ENCODE peak calls at places on chromosome 1, in six cellular contexts. M is AG09319, Y is T-helper 9 cell, G is HTR-8/SVneo, Q is pancreas, I is ELR. B is an unnamed sample.

GRCh38 chr1:59265622-59266021 is 31.3 kb upstream of the FGGY start:
- DNase-seq in Y (no peak), I (no peak), G (no peak), Q (no peak), M (no peak), B (no peak)

GRCh38 chr1:203644661-203645510 is 18.3 kb downstream of the ATP2B4 start:
- DNase-seq in I (peak), Y (no peak), M (no peak), G (no peak), Q (no peak), B (no peak)

GRCh38 chr1:198494139-198494538 is 46.3 kb downstream of the ATP6V1G3 start:
- DNase-seq in Y (no peak), M (no peak), G (no peak), I (no peak), Q (no peak), B (no peak)

GRCh38 chr1:110262296-110262695 is 52.2 kb downstream of the KCNC4 start:
- DNase-seq in Y (no peak), I (no peak), G (no peak), Q (no peak), M (no peak), B (no peak)

GRCh38 chr1:174966000-174966572 is 33.7 kb upstream of the CACYBP start:
- DNase-seq in I (no peak), G (no peak), M (no peak), Q (no peak), Y (no peak), B (no peak)

GRCh38 chr1:9653195-9653782 is 1.8 kb downstream of the PIK3CD start:
- DNase-seq in G (no peak), M (no peak), I (no peak), Q (no peak), Y (no peak), B (peak)

GRCh38 chr1:10866314-10867091 is 70.1 kb upstream of the CASZ1 start:
- DNase-seq in Y (no peak), M (no peak), I (peak), Q (peak), G (peak), B (peak)

GRCh38 chr1:59971464-59971911 is 44.9 kb upstream of the CYP2J2 start:
- DNase-seq in Q (peak), I (peak), M (no peak), Y (peak), G (peak), B (peak)

GRCh38 chr1:20578721-20579380 is 10.0 kb upstream of the CDA start:
- DNase-seq in Q (no peak), I (peak), Y (no peak), G (no peak), M (no peak), B (no peak)

GRCh38 chr1:29460211-29460610 is 223.9 kb downstream of the PTPRU start:
- DNase-seq in I (no peak), Y (no peak), M (no peak), Q (no peak), G (no peak), B (no peak)

GRCh38 chr1:3327389-3327702 is 127.1 kb upstream of the ARHGEF16 start:
- DNase-seq in Y (no peak), G (no peak), Q (no peak), M (no peak), I (no peak), B (no peak)

GRCh38 chr1:222140206-222140605 is 398.3 kb upstream of the DUSP10 start:
- DNase-seq in G (no peak), I (no peak), Q (no peak), Y (no peak), M (no peak), B (no peak)

GRCh38 chr1:15755643-15756040 is 3.0 kb upstream of the FBLIM1 start:
- DNase-seq in Y (no peak), Q (no peak), M (no peak), G (no peak), I (no peak), B (no peak)

GRCh38 chr1:101344745-101345144 is 107.9 kb downstream of the S1PR1 start:
- DNase-seq in M (no peak), Q (no peak), G (no peak), I (no peak), Y (no peak), B (no peak)

B was measured in activated gamma-delta T cell treated with Interleukin-2 at 50 U/mL for 16 hours.